ENCODE peak calls at places on chromosomes 3 and 15, in eight cellular contexts. R is uterus, N is sigmoid colon, B is tibial artery, Q is fibroblast of lung, P is ascending aorta, V is tibial nerve, H is brain microvascular endothelial cell. Z is an unnamed sample. For H3K36me3, the result is how much of the 10 kb centered on the place peaks cover.

GRCh38 chr15:42156266-42156922 is at the start of gene PLA2G4F:
- DNase-seq in R (no peak), N (no peak), B (peak), Q (no peak), P (no peak), V (no peak), H (no peak), Z (no peak)

GRCh38 chr3:138786788-138787276 is 47.9 kb downstream of the PIK3CB start:
- DNase-seq in R (no peak), N (no peak), B (no peak), Q (peak), P (no peak), V (no peak), H (peak), Z (peak)

GRCh38 chr15:80693682-80694623 is 1.2 kb upstream of the ABHD17C start:
- DNase-seq in R (no peak), N (no peak), B (no peak), Q (peak), P (no peak), V (no peak), H (no peak), Z (no peak)

GRCh38 chr3:115659253-115659652 is 35.9 kb downstream of the GAP43 start:
- DNase-seq in R (no peak), N (no peak), B (no peak), Q (peak), P (no peak), V (no peak), H (no peak), Z (no peak)

GRCh38 chr15:31163769-31164572 is 62.4 kb upstream of the TRPM1 start:
- DNase-seq in R (no peak), N (no peak), B (no peak), Q (no peak), P (no peak), V (no peak), H (no peak), Z (no peak)

GRCh38 chr15:30865257-30865656 is 38.5 kb upstream of the FAN1 start:
- DNase-seq in R (no peak), N (no peak), B (no peak), Q (no peak), P (no peak), V (no peak), H (no peak), Z (no peak)

GRCh38 chr3:171980578-171981270 is 58.7 kb upstream of the FNDC3B start:
- DNase-seq in R (no peak), N (no peak), B (no peak), Q (no peak), P (no peak), V (no peak), H (peak), Z (no peak)

GRCh38 chr15:63892794-63893441 is 59.2 kb upstream of the HERC1 start:
- DNase-seq in R (no peak), N (no peak), B (peak), Q (no peak), P (no peak), V (no peak), H (no peak), Z (no peak)

GRCh38 chr3:99974989-99975388 is 139.3 kb downstream of the FILIP1L start:
- DNase-seq in R (no peak), N (no peak), B (no peak), Q (no peak), P (no peak), V (no peak), H (no peak), Z (no peak)

GRCh38 chr15:92898988-92899909 is 875 bp upstream of the CHD2 start:
- DNase-seq in R (no peak), N (no peak), B (no peak), Q (no peak), P (no peak), V (no peak), H (no peak), Z (no peak)

GRCh38 chr3:78255403-78255802 is 1215.5 kb downstream of the ROBO2 start:
- DNase-seq in R (no peak), N (no peak), B (no peak), Q (peak), P (no peak), V (no peak), H (peak), Z (peak)

GRCh38 chr3:6785726-6786125 is 75.2 kb upstream of the GRM7 start:
- DNase-seq in R (no peak), N (no peak), B (no peak), Q (no peak), P (no peak), V (no peak), H (no peak), Z (no peak)

GRCh38 chr3:54188176-54188791 is 65.9 kb downstream of the CACNA2D3 start:
- DNase-seq in R (no peak), N (no peak), B (no peak), Q (peak), P (no peak), V (no peak), H (peak), Z (no peak)

GRCh38 chr3:48641396-48641795 is 6.1 kb upstream of the SLC26A6 start:
- DNase-seq in R (no peak), N (no peak), B (no peak), Q (no peak), P (no peak), V (no peak), H (no peak), Z (no peak)

GRCh38 chr3:159448902-159449301 is 539.7 kb upstream of the IL12A start:
- DNase-seq in R (no peak), N (no peak), B (no peak), Q (no peak), P (no peak), V (no peak), H (no peak), Z (no peak)

GRCh38 chr15:98150084-98150483 is 189.6 kb downstream of the ARRDC4 start:
- DNase-seq in R (no peak), N (no peak), B (no peak), Q (no peak), P (no peak), V (no peak), H (no peak), Z (no peak)

GRCh38 chr3:171459130-171459941 is 869 bp downstream of the TNIK start:
- DNase-seq in R (peak), N (peak), B (peak), Q (peak), P (no peak), V (no peak), H (peak), Z (no peak)

GRCh38 chr3:184574552-184575430 is 13.2 kb downstream of the EPHB3 start:
- DNase-seq in R (no peak), N (no peak), B (no peak), Q (no peak), P (no peak), V (no peak), H (no peak), Z (no peak)

GRCh38 chr3:40546811-40547210 is 22.1 kb downstream of the ZNF621 start:
- DNase-seq in R (no peak), N (no peak), B (no peak), Q (peak), P (no peak), V (no peak), H (peak), Z (no peak)

GRCh38 chr3:131704084-131704483 is 201.3 kb upstream of the MRPL3 start:
- DNase-seq in R (no peak), N (no peak), B (no peak), Q (no peak), P (no peak), V (no peak), H (no peak), Z (no peak)

DNA sequence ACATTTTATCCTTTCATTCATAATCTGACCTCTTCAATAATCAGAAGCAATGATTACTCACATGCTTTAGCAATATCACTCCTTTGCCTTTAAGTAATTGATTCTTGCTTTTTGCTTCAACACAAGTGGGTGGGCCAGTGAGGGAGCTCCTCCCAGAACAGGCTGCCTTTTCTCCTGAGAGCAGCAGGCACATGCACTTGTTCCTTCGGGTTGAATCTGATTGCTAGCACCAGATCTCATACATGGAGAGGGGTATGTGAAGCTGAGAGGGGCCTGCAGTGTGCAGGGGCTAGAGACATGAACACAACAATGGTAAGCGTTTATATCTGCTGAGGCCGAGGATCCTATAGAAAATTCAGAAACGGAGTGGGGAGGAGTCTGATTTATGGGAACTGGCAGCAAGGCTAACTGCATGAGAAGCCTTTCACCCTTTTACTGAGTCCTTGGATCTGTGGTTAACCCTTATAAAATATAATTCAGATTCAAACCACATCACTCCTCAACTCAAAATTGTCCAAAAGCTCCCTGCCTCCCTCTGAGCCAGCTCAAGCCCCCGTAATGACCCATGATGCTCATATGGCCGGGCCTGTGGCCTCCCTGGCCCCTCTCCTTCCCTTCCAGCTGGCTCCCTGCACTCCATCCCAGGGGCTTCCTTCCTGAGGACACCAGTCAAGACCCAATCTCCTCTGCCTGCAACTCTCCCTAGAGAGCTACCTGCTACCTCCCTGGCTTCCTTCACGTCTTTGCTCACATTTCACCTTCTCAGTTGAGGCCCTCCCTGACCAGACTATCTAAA is 32.4 kb downstream of the ZNF445 start:
- DNase-seq in R (no peak), N (no peak), B (no peak), Q (no peak), P (no peak), V (no peak), H (no peak), Z (no peak)
- H3K36me3 ChIP-seq in R (under half), N (under half), B (half or more), Q (under half), P (under half), V (under half), H (under half), Z (under half)

DNA sequence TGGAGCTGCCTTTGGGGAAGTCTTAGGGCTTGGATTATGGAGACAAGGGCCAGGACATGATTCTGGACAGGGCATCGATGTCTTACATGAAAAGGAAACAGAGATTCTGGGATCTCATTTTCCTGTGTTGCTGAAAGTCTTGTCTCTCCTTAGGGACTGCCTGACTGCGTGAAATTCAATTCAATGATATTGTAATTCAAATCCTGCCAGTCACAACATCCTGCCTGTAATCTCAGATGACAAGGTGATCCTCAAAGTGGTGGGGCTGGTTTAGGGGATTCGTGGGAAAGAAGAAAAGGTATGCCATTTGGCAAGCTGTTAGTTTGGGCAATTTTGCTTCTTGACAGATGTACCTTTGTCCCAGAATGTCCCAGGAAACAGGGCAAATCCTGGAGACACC is 129.1 kb downstream of the KBTBD8 start:
- DNase-seq in R (no peak), N (no peak), B (no peak), Q (no peak), P (no peak), V (no peak), H (no peak), Z (no peak)
- TF ChIP-seq CTCF in R (no peak), N (no peak), B (no peak), Q (no peak), P (no peak), V (no peak), H (no peak), Z (no peak)

GRCh38 chr3:30623375-30623774 is 17.0 kb downstream of the TGFBR2 start:
- DNase-seq in R (no peak), N (no peak), B (no peak), Q (no peak), P (no peak), V (no peak), H (no peak), Z (no peak)
- H3K36me3 ChIP-seq in R (under half), N (under half), B (under half), Q (under half), P (under half), V (under half), H (under half), Z (under half)

GRCh38 chr3:156554842-156555687 is at the start of gene SSR3:
- DNase-seq in R (peak), N (peak), B (peak), Q (peak), P (peak), V (peak), H (peak), Z (peak)
- TF ChIP-seq CTCF in R (peak), N (peak), B (peak), Q (no peak), P (peak), V (peak), H (peak), Z (no peak)

GRCh38 chr15:89113263-89113662 is 25.0 kb downstream of the ABHD2 start:
- DNase-seq in R (no peak), N (peak), B (no peak), Q (no peak), P (no peak), V (no peak), H (no peak), Z (no peak)
- H3K36me3 ChIP-seq in R (under half), N (under half), B (under half), Q (under half), P (under half), V (under half), H (under half), Z (under half)

GRCh38 chr15:60047701-60048100 is 43.6 kb downstream of the FOXB1 start:
- DNase-seq in R (no peak), N (no peak), B (no peak), Q (peak), P (no peak), V (no peak), H (no peak), Z (no peak)

GRCh38 chr15:60043744-60044435 is 39.8 kb downstream of the FOXB1 start:
- DNase-seq in R (no peak), N (no peak), B (no peak), Q (no peak), P (no peak), V (no peak), H (no peak), Z (no peak)

GRCh38 chr15:60049948-60050347 is 45.8 kb downstream of the FOXB1 start:
- DNase-seq in R (no peak), N (no peak), B (no peak), Q (no peak), P (no peak), V (no peak), H (no peak), Z (no peak)

GRCh38 chr15:60044636-60045273 is 40.6 kb downstream of the FOXB1 start:
- DNase-seq in R (no peak), N (no peak), B (no peak), Q (no peak), P (no peak), V (no peak), H (no peak), Z (no peak)
- TF ChIP-seq CTCF in R (no peak), N (no peak), B (no peak), Q (no peak), P (no peak), V (no peak), H (no peak), Z (no peak)

GRCh38 chr3:179415377-179415776 is 35.9 kb downstream of the GNB4 start:
- DNase-seq in R (no peak), N (no peak), B (no peak), Q (no peak), P (no peak), V (no peak), H (no peak), Z (no peak)
- H3K36me3 ChIP-seq in R (under half), N (under half), B (under half), Q (under half), P (under half), V (under half), H (under half), Z (under half)

GRCh38 chr15:78739206-78739605 is 72.1 kb downstream of the ADAMTS7 start:
- DNase-seq in R (no peak), N (no peak), B (no peak), Q (no peak), P (no peak), V (no peak), H (no peak), Z (no peak)

GRCh38 chr15:78740904-78741274 is 70.4 kb downstream of the ADAMTS7 start:
- DNase-seq in R (no peak), N (no peak), B (no peak), Q (no peak), P (no peak), V (no peak), H (no peak), Z (no peak)

GRCh38 chr15:78734441-78735064 is 76.7 kb downstream of the ADAMTS7 start:
- DNase-seq in R (no peak), N (no peak), B (no peak), Q (no peak), P (no peak), V (no peak), H (no peak), Z (no peak)

GRCh38 chr15:78737187-78737820 is 74.0 kb downstream of the ADAMTS7 start:
- DNase-seq in R (no peak), N (no peak), B (no peak), Q (no peak), P (no peak), V (no peak), H (no peak), Z (no peak)

GRCh38 chr15:78739996-78740903 is 71.0 kb downstream of the ADAMTS7 start:
- DNase-seq in R (no peak), N (peak), B (no peak), Q (peak), P (no peak), V (no peak), H (peak), Z (no peak)
- TF ChIP-seq CTCF in R (no peak), N (no peak), B (no peak), Q (peak), P (no peak), V (no peak), H (peak), Z (peak)